ENCODE peak calls at places on chromosomes 4 and X, in ten cellular contexts. I, E, B, H, S, O, X, C, Q and T are unnamed samples.

GRCh38 chr4:26568446-26568994 is 15.4 kb upstream of the TBC1D19 start:
- DNase-seq in I (no peak), E (no peak), B (no peak), H (no peak), S (no peak), O (peak; percentile 57), X (no peak), C (no peak), Q (peak; percentile 75), T (no peak)

GRCh38 chr4:11700751-11701226 is 272.1 kb upstream of the HS3ST1 start:
- DNase-seq in I (no peak), E (no peak), B (no peak), H (no peak), S (no peak), O (peak; percentile 27), X (no peak), C (no peak), Q (no peak), T (no peak)

GRCh38 chr4:187612211-187612780 is 383.3 kb upstream of the ZFP42 start:
- DNase-seq in I (no peak), E (no peak), B (no peak), H (no peak), S (no peak), O (no peak), X (no peak), C (no peak), Q (no peak), T (no peak)

GRCh38 chr4:139511320-139511719 is 44.7 kb downstream of the SETD7 start:
- DNase-seq in I (no peak), E (no peak), B (no peak), H (no peak), S (no peak), O (no peak), X (no peak), C (no peak), Q (peak; percentile 47), T (no peak)

GRCh38 chrX:67288958-67289641 is 254.7 kb upstream of the AR start:
- DNase-seq in I (no peak), E (no peak), B (no peak), H (no peak), S (no peak), O (no peak), X (no peak), C (no peak), Q (no peak), T (no peak)

GRCh38 chr4:135718019-135718418 is 1516.4 kb upstream of the PABPC4L start:
- DNase-seq in I (no peak), E (no peak), B (no peak), H (no peak), S (no peak), O (no peak), X (no peak), C (no peak), Q (peak; percentile 18), T (no peak)

GRCh38 chr4:147546341-147546740 is 65.4 kb downstream of the EDNRA start:
- DNase-seq in I (no peak), E (no peak), B (no peak), H (no peak), S (no peak), O (peak; percentile 57), X (no peak), C (no peak), Q (peak; percentile 94), T (no peak)

GRCh38 chr4:159075531-159075932 is 27.3 kb upstream of the RAPGEF2 start:
- DNase-seq in I (no peak), E (no peak), B (no peak), H (no peak), S (no peak), O (no peak), X (no peak), C (no peak), Q (no peak), T (no peak)

GRCh38 chr4:45650545-45650944 is 473.3 kb downstream of the GABRG1 start:
- DNase-seq in I (no peak), E (no peak), B (no peak), H (no peak), S (no peak), O (no peak), X (no peak), C (no peak), Q (no peak), T (no peak)

GRCh38 chrX:84760560-84760959 is 243.1 kb upstream of the APOOL start:
- DNase-seq in I (no peak), E (no peak), B (no peak), H (no peak), S (no peak), O (no peak), X (no peak), C (no peak), Q (no peak), T (no peak)

GRCh38 chr4:139509727-139510410 is 46.1 kb downstream of the SETD7 start:
- DNase-seq in I (no peak), E (no peak), B (no peak), H (no peak), S (no peak), O (peak; percentile 15), X (no peak), C (peak; percentile 16), Q (peak; percentile 38), T (no peak)

GRCh38 chrX:25025615-25026014 is 9.8 kb upstream of the ARX start:
- DNase-seq in I (no peak), E (no peak), B (no peak), H (no peak), S (no peak), O (no peak), X (no peak), C (no peak), Q (no peak), T (peak; percentile 54)

GRCh38 chr4:10697071-10697470 is 12.5 kb upstream of the CLNK start:
- DNase-seq in I (peak; percentile 64), E (no peak), B (no peak), H (no peak), S (no peak), O (no peak), X (no peak), C (no peak), Q (no peak), T (peak; percentile 79)

GRCh38 chr4:152573861-152574260 is 38.0 kb upstream of the FBXW7 start:
- DNase-seq in I (no peak), E (no peak), B (no peak), H (no peak), S (no peak), O (no peak), X (no peak), C (no peak), Q (no peak), T (no peak)

GRCh38 chr4:75985116-75985515 is 5.6 kb downstream of the SDAD1 start:
- DNase-seq in I (no peak), E (no peak), B (no peak), H (no peak), S (no peak), O (peak; percentile 64), X (no peak), C (no peak), Q (peak; percentile 66), T (no peak)

GRCh38 chr4:76430519-76431388 is 4.3 kb upstream of the SHROOM3 start:
- DNase-seq in I (peak; percentile 39), E (no peak), B (no peak), H (no peak), S (no peak), O (peak; percentile 63), X (no peak), C (no peak), Q (peak; percentile 75), T (peak; percentile 7)

GRCh38 chrX:48509245-48509590 is 426 bp downstream of the PORCN start:
- DNase-seq in I (no peak), E (no peak), B (no peak), H (no peak), S (no peak), O (no peak), X (no peak), C (peak; percentile 13), Q (no peak), T (no peak)

GRCh38 chrX:44343412-44343942 is at the start of gene EFHC2:
- DNase-seq in I (no peak), E (no peak), B (peak; percentile 22), H (peak; percentile 41), S (peak; percentile 46), O (no peak), X (peak; percentile 61), C (peak; percentile 48), Q (peak; percentile 20), T (no peak)

GRCh38 chrX:44922980-44923379 is 50.0 kb downstream of the KDM6A start:
- DNase-seq in I (no peak), E (no peak), B (no peak), H (no peak), S (no peak), O (no peak), X (no peak), C (no peak), Q (no peak), T (no peak)

GRCh38 chr4:28675582-28675981 is 1814.9 kb downstream of the STIM2 start:
- DNase-seq in I (no peak), E (no peak), B (no peak), H (no peak), S (no peak), O (no peak), X (no peak), C (no peak), Q (no peak), T (no peak)

GRCh38 chr4:183738081-183738673 is 79.1 kb downstream of the TRAPPC11 start:
- DNase-seq in I (no peak), E (no peak), B (no peak), H (no peak), S (no peak), O (peak; percentile 63), X (no peak), C (no peak), Q (peak; percentile 83), T (no peak)

GRCh38 chr4:7842384-7843279 is 97.0 kb downstream of the AFAP1 start:
- DNase-seq in I (no peak), E (no peak), B (peak; percentile 69), H (no peak), S (no peak), O (peak; percentile 84), X (no peak), C (no peak), Q (peak; percentile 99), T (no peak)

GRCh38 chr4:17418010-17418409 is 93.9 kb downstream of the QDPR start:
- DNase-seq in I (no peak), E (no peak), B (no peak), H (no peak), S (no peak), O (no peak), X (no peak), C (no peak), Q (no peak), T (no peak)

GRCh38 chr4:168755643-168756482 is 254.2 kb downstream of the CBR4 start:
- DNase-seq in I (no peak), E (no peak), B (no peak), H (no peak), S (no peak), O (no peak), X (no peak), C (no peak), Q (no peak), T (no peak)

GRCh38 chr4:184826315-184827266 is 823 bp upstream of the ACSL1 start:
- DNase-seq in I (peak; percentile 20), E (no peak), B (no peak), H (peak; percentile 64), S (peak; percentile 50), O (no peak), X (peak; percentile 60), C (peak; percentile 69), Q (no peak), T (no peak)

GRCh38 chr4:98204236-98204553 is 57.0 kb upstream of the RAP1GDS1 start:
- DNase-seq in I (no peak), E (no peak), B (no peak), H (no peak), S (no peak), O (no peak), X (no peak), C (no peak), Q (no peak), T (no peak)

GRCh38 chrX:106931831-106932491 is 11.8 kb downstream of the CLDN2 start:
- DNase-seq in I (no peak), E (no peak), B (no peak), H (no peak), S (no peak), O (no peak), X (no peak), C (no peak), Q (no peak), T (no peak)

GRCh38 chr4:118032691-118033090 is 1.6 kb upstream of the NDST3 start:
- DNase-seq in I (peak; percentile 61), E (no peak), B (no peak), H (no peak), S (no peak), O (peak; percentile 16), X (no peak), C (no peak), Q (no peak), T (no peak)